ENCODE peak calls at places on chromosome 21, in seven cellular contexts. Z is keratinocyte; J is heart right ventricle; K is ovary; E is H9; R is CD4-positive, alpha-beta T cell; M is CD4-positive, CD25-positive, alpha-beta regulatory T cell. X is an unnamed sample.

GRCh38 chr21:35578350-35578782 is 482.0 kb downstream of the SETD4 start:
- DNase-seq in R (no peak), Z (no peak), J (no peak), K (no peak), E (no peak), M (no peak), X (peak; percentile 82)

GRCh38 chr21:14533555-14534400 is 12.3 kb downstream of the SAMSN1 start:
- DNase-seq in K (no peak), Z (peak; percentile 42), R (no peak), E (no peak), J (no peak), M (peak; percentile 88), X (peak; percentile 68)

GRCh38 chr21:45982758-45983731 is 1.5 kb downstream of the COL6A1 start:
- DNase-seq in J (no peak), R (no peak), E (no peak), Z (no peak), K (peak; percentile 52), M (no peak), X (no peak)

GRCh38 chr21:37671381-37671780 is 244.9 kb downstream of the KCNJ6 start:
- DNase-seq in K (no peak), J (no peak), M (no peak), E (no peak), R (no peak), Z (no peak), X (no peak)

GRCh38 chr21:45767071-45768006 is 123.8 kb downstream of the PCBP3 start:
- DNase-seq in E (no peak), J (no peak), R (peak; percentile 20), K (no peak), M (peak; percentile 81), Z (no peak), X (no peak)

GRCh38 chr21:42002421-42002958 is 7.7 kb downstream of the ZBTB21 start:
- DNase-seq in J (no peak), E (no peak), M (peak; percentile 88), R (peak; percentile 22), Z (peak; percentile 67), K (no peak), X (peak; percentile 31)

GRCh38 chr21:26140185-26140584 is 30.4 kb downstream of the APP start:
- DNase-seq in E (no peak), M (no peak), J (peak; percentile 42), R (no peak), K (no peak), Z (no peak), X (peak; percentile 84)

GRCh38 chr21:39047046-39047445 is 136.2 kb downstream of the PSMG1 start:
- DNase-seq in R (no peak), Z (no peak), J (no peak), K (no peak), M (no peak), E (no peak), X (no peak)

GRCh38 chr21:45513003-45513706 is 29.1 kb downstream of the SLC19A1 start:
- DNase-seq in Z (no peak), E (no peak), J (no peak), R (no peak), K (peak; percentile 20), M (no peak), X (no peak)

GRCh38 chr21:33386222-33386784 is 16.9 kb upstream of the IFNGR2 start:
- DNase-seq in J (no peak), Z (no peak), K (no peak), E (peak; percentile 51), M (no peak), R (no peak), X (no peak)

GRCh38 chr21:45393833-45394638 is 10.9 kb upstream of the COL18A1 start:
- DNase-seq in M (no peak), K (no peak), E (no peak), Z (no peak), J (no peak), R (no peak), X (no peak)

GRCh38 chr21:30194701-30195299 is 21.1 kb downstream of the CLDN8 start:
- DNase-seq in Z (peak; percentile 42), E (no peak), R (no peak), J (no peak), K (no peak), M (peak; percentile 44), X (peak; percentile 10)

GRCh38 chr21:28810826-28811524 is 181.7 kb downstream of the LTN1 start:
- DNase-seq in J (no peak), R (no peak), K (no peak), M (no peak), Z (no peak), E (no peak), X (no peak)

GRCh38 chr21:28801906-28802305 is 190.8 kb downstream of the LTN1 start:
- DNase-seq in E (no peak), K (no peak), J (no peak), Z (no peak), R (no peak), M (no peak), X (no peak)

GRCh38 chr21:28804089-28804670 is 188.5 kb downstream of the LTN1 start:
- DNase-seq in M (no peak), E (no peak), R (no peak), K (no peak), J (no peak), Z (no peak), X (no peak)

GRCh38 chr21:28799926-28800325 is 192.8 kb downstream of the LTN1 start:
- DNase-seq in M (no peak), J (no peak), E (no peak), Z (no peak), K (no peak), R (no peak), X (no peak)

DNA sequence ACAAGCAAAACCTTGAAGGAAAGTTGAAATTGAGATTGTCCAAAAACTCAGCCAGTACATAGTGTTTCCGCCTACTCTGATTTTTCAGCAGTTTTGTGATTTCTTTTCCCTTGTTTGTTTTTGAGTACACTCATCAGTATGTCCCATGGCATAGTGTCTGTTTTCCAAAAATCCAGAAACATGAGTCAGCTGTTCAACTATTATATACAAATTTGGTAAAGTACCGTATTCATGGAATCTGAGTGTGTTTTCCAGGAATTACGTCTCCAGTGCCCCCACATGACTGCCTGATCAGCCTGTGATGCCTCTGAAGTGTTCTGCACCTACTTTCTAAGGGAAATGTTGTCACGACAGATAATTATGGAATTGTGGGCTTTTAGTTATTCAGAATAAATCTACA is 186.8 kb downstream of the LTN1 start:
- DNase-seq in R (no peak), K (no peak), Z (no peak), E (no peak), M (no peak), J (no peak), X (no peak)
- H3K27ac ChIP-seq in R (no peak overlapping the region), K (no peak overlapping the region), Z (no peak overlapping the region), E (no peak overlapping the region), M (no peak overlapping the region), J (no peak overlapping the region), X (no peak overlapping the region)

DNA sequence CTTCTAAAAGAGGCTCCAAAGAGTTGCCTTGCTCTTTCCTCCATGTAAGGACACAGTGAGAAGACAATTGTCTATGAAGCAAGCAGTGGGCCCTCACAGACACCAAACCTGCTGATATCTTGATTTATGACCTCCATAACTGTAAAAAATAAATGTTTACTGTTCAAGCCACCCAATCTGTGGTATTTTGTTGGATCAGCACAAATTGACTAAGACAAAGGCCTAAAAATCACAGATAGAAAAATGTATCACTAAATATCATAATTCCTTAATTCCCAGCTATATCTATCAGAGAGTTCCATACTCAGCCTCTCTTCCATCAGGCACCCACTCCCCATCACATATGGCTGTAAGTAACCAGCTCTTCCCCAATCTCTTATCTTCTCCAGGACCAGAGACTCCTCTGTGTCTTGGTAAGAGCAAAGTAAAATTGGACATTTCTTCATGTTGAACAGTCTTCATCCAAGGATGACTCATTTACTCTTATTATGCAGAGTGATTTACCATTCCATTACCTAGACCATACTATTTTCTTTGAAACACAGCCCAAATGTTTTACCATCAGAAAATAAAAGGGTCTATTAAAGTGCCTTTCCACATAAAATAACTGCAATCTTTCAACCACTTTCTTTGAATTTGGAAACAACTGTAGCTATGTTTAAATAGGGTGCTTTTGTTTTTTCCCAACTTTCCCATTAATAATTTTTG is 503.6 kb downstream of the MRPL39 start:
- DNase-seq in J (no peak), R (no peak), E (no peak), M (no peak), K (no peak), Z (no peak), X (no peak)
- H3K27ac ChIP-seq in J (no peak overlapping the region), R (no peak overlapping the region), E (no peak overlapping the region), M (no peak overlapping the region), K (no peak overlapping the region), Z (no peak overlapping the region), X (no peak overlapping the region)

DNA sequence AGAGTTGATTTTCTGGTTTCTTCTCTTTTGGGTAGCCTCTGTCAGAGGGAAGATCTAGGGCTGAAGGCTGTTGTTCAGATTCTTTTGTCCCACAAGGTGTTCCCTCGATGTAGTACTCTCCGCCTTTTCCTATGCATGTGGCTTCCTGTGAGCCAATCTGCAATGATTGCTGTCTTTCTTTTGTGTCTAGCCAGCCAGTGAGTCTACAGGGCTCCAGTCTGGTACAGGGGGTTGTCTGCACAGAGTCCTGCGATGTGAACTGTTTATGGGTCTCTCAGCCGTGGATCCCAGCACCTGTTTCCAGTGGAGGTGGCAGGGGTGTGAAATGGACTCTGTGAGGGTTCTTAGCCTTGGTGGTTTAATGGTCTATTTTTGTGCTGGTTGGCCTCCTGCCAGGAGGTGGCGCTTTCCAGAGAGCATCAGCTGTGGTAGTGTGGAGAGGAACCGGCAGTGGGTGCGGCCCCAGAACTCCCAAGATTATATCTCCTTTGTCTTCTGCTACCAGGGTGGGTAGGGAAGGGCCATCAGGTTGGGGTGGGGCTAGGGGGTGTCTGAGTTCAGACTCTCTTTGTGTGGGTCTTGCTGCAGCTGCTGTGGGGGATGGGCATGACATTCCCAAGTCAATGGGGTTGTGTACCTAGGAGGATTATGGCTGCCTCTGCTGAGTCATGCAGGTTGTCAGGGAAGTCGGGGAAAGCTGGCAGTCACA is 81.3 kb upstream of the C21orf91 start:
- DNase-seq in E (peak; percentile 68), Z (peak; percentile 59), K (no peak), R (no peak), J (peak; percentile 41), M (no peak), X (no peak)
- H3K27ac ChIP-seq in E (no peak overlapping the region), Z (peak overlapping the region; percentile 95), K (no peak overlapping the region), R (no peak overlapping the region), J (no peak overlapping the region), M (no peak overlapping the region), X (no peak overlapping the region)

GRCh38 chr21:43905726-43906455 is 40.9 kb downstream of the AGPAT3 start:
- DNase-seq in J (no peak), E (no peak), R (no peak), M (no peak), Z (no peak), K (no peak), X (no peak)

GRCh38 chr21:43906585-43907370 is 41.8 kb downstream of the AGPAT3 start:
- DNase-seq in R (no peak), E (no peak), K (no peak), Z (no peak), J (no peak), M (no peak), X (no peak)

GRCh38 chr21:43902441-43902840 is 37.4 kb downstream of the AGPAT3 start:
- DNase-seq in Z (no peak), J (peak; percentile 34), K (no peak), E (no peak), R (no peak), M (no peak), X (no peak)

GRCh38 chr21:43903451-43904091 is 38.5 kb downstream of the AGPAT3 start:
- DNase-seq in Z (no peak), J (peak; percentile 32), R (no peak), M (no peak), K (no peak), E (no peak), X (no peak)

GRCh38 chr21:43904316-43904925 is 39.4 kb downstream of the AGPAT3 start:
- DNase-seq in J (no peak), M (no peak), Z (no peak), R (no peak), K (no peak), E (no peak), X (no peak)
- H3K27ac ChIP-seq in J (peak overlapping the region; percentile 65), M (no peak overlapping the region), Z (no peak overlapping the region), R (no peak overlapping the region), K (no peak overlapping the region), E (no peak overlapping the region), X (no peak overlapping the region)

X was measured in epithelial cell of prostate.